ENCODE peak calls at places on chromosomes 3 and 15, in four cellular contexts. H, N, G and C are unnamed samples.

GRCh38 chr15:64894395-64895056 is 17.2 kb upstream of the ANKDD1A start:
- DNase-seq in N (peak), H (no peak), G (no peak), C (peak)

GRCh38 chr15:64574220-64574994 is 114.0 kb downstream of the ZNF609 start:
- DNase-seq in G (no peak), N (no peak), H (peak), C (no peak)

GRCh38 chr3:13505147-13506130 is 25.3 kb downstream of the HDAC11 start:
- DNase-seq in H (no peak), N (no peak), G (no peak), C (no peak)

GRCh38 chr3:152197451-152197850 is 71.3 kb upstream of the MBNL1 start:
- DNase-seq in G (no peak), H (peak), N (no peak), C (no peak)

GRCh38 chr3:4540267-4540666 is 47.1 kb downstream of the ITPR1 start:
- DNase-seq in G (no peak), N (no peak), H (no peak), C (no peak)

GRCh38 chr3:194142156-194142910 is 6.4 kb downstream of the HES1 start:
- DNase-seq in N (no peak), G (no peak), H (no peak), C (peak)

GRCh38 chr15:78035319-78035718 is 42.2 kb downstream of the TBC1D2B start:
- DNase-seq in H (no peak), G (no peak), N (no peak), C (no peak)

GRCh38 chr15:99096894-99097426 is 7.9 kb upstream of the SYNM start:
- DNase-seq in N (no peak), H (no peak), G (no peak), C (no peak)

GRCh38 chr3:175357758-175358157 is 498.6 kb downstream of the NAALADL2 start:
- DNase-seq in N (no peak), G (no peak), H (no peak), C (no peak)

GRCh38 chr15:63013052-63013808 is 29.3 kb upstream of the TPM1 start:
- DNase-seq in N (no peak), G (no peak), H (peak), C (no peak)

GRCh38 chr15:29759596-29759995 is 62.7 kb downstream of the TJP1 start:
- DNase-seq in G (no peak), N (no peak), H (no peak), C (no peak)

GRCh38 chr15:64151727-64152506 is at the start of gene SNX22:
- DNase-seq in H (no peak), G (peak), N (peak), C (no peak)

GRCh38 chr3:150544040-150544439 is 2.3 kb downstream of the SERP1 start:
- DNase-seq in N (no peak), G (no peak), H (peak), C (no peak)

GRCh38 chr3:134846943-134847342 is 51.9 kb downstream of the EPHB1 start:
- DNase-seq in H (peak), N (no peak), G (no peak), C (peak)

GRCh38 chr15:66706225-66706732 is 4.2 kb downstream of the SMAD6 start:
- DNase-seq in N (no peak), G (no peak), H (peak), C (no peak)

GRCh38 chr3:180414157-180414556 is 187.8 kb upstream of the TTC14 start:
- DNase-seq in N (no peak), H (no peak), G (no peak), C (no peak)

GRCh38 chr15:28899061-28899738 is 13.4 kb downstream of the APBA2 start:
- DNase-seq in H (no peak), N (no peak), G (no peak), C (no peak)

GRCh38 chr3:88195951-88196434 is 46.2 kb downstream of the C3orf38 start:
- DNase-seq in N (no peak), G (no peak), H (peak), C (no peak)

GRCh38 chr15:80081390-80081789 is 21.9 kb downstream of the ZFAND6 start:
- DNase-seq in N (no peak), H (no peak), G (no peak), C (no peak)

GRCh38 chr3:142434503-142434902 is 13.3 kb downstream of the XRN1 start:
- DNase-seq in N (no peak), G (no peak), H (no peak), C (no peak)

GRCh38 chr15:39417766-39418165 is 163.1 kb upstream of the THBS1 start:
- DNase-seq in N (no peak), H (no peak), G (no peak), C (no peak)

GRCh38 chr3:156150434-156151066 is 30.2 kb downstream of the KCNAB1 start:
- DNase-seq in H (peak), N (peak), G (peak), C (peak)

GRCh38 chr3:46368569-46368968 is 2.2 kb upstream of the CCR5 start:
- DNase-seq in N (peak), G (no peak), H (no peak), C (peak)

GRCh38 chr15:38930851-38931572 is 366.4 kb upstream of the RASGRP1 start:
- DNase-seq in G (no peak), H (peak), N (no peak), C (no peak)

GRCh38 chr15:94815110-94815726 is 583.9 kb downstream of the MCTP2 start:
- DNase-seq in H (no peak), N (no peak), G (no peak), C (no peak)

GRCh38 chr3:126267169-126267975 is 87.0 kb upstream of the ALDH1L1 start:
- DNase-seq in N (peak), G (peak), H (peak), C (peak)

GRCh38 chr3:142850395-142851023 is 38.4 kb downstream of the PCOLCE2 start:
- DNase-seq in G (no peak), H (peak), N (no peak), C (no peak)

GRCh38 chr15:39579487-39580116 is 1.3 kb upstream of the THBS1 start:
- DNase-seq in G (peak), H (peak), N (peak), C (peak)

GRCh38 chr15:60764408-60764963 is 285.5 kb upstream of the ICE2 start:
- DNase-seq in G (no peak), N (no peak), H (no peak), C (no peak)

GRCh38 chr15:69219690-69220089 is 59.3 kb downstream of the GLCE start:
- DNase-seq in H (no peak), N (no peak), G (no peak), C (no peak)

GRCh38 chr3:189304465-189305341 is 132.9 kb downstream of the TPRG1 start:
- DNase-seq in G (no peak), N (peak), H (no peak), C (peak)

GRCh38 chr3:69200384-69201068 is 78.1 kb upstream of the LMOD3 start:
- DNase-seq in G (peak), H (peak), N (no peak), C (no peak)

GRCh38 chr3:111509308-111509707 is 32.7 kb upstream of the CD96 start:
- DNase-seq in G (no peak), N (no peak), H (no peak), C (no peak)

GRCh38 chr15:31412824-31413223 is 86.2 kb downstream of the KLF13 start:
- DNase-seq in G (no peak), H (no peak), N (no peak), C (no peak)

GRCh38 chr3:172524611-172525010 is 1.4 kb upstream of the TNFSF10 start:
- DNase-seq in H (peak), N (no peak), G (no peak), C (no peak)

GRCh38 chr3:134341391-134341790 is 32.9 kb downstream of the AMOTL2 start:
- DNase-seq in H (no peak), N (no peak), G (no peak), C (no peak)

GRCh38 chr15:92603743-92604470 is 51.7 kb downstream of the FAM174B start:
- DNase-seq in H (no peak), G (no peak), N (no peak), C (no peak)

GRCh38 chr3:124763644-124764358 is 33.5 kb downstream of the UMPS start:
- DNase-seq in N (no peak), G (no peak), H (no peak), C (no peak)
- H4K91ac ChIP-seq in N (no peak), G (no peak), H (no peak), C (no peak)

GRCh38 chr15:81197255-81197630 is 564 bp downstream of the IL16 start:
- DNase-seq in H (no peak), N (no peak), G (no peak), C (no peak)
- H3K23ac ChIP-seq in H (no peak), N (no peak), G (no peak), C (no peak)

GRCh38 chr3:128339491-128340012 is 127.1 kb downstream of the DNAJB8 start:
- DNase-seq in N (no peak), G (no peak), H (no peak), C (no peak)

GRCh38 chr3:128337305-128337704 is 129.4 kb downstream of the DNAJB8 start:
- DNase-seq in H (no peak), N (no peak), G (no peak), C (no peak)

GRCh38 chr3:128340198-128340903 is 126.3 kb downstream of the DNAJB8 start:
- DNase-seq in H (no peak), N (no peak), G (no peak), C (no peak)

GRCh38 chr3:128336337-128337156 is 130.1 kb downstream of the DNAJB8 start:
- DNase-seq in N (no peak), H (no peak), G (no peak), C (no peak)

DNA sequence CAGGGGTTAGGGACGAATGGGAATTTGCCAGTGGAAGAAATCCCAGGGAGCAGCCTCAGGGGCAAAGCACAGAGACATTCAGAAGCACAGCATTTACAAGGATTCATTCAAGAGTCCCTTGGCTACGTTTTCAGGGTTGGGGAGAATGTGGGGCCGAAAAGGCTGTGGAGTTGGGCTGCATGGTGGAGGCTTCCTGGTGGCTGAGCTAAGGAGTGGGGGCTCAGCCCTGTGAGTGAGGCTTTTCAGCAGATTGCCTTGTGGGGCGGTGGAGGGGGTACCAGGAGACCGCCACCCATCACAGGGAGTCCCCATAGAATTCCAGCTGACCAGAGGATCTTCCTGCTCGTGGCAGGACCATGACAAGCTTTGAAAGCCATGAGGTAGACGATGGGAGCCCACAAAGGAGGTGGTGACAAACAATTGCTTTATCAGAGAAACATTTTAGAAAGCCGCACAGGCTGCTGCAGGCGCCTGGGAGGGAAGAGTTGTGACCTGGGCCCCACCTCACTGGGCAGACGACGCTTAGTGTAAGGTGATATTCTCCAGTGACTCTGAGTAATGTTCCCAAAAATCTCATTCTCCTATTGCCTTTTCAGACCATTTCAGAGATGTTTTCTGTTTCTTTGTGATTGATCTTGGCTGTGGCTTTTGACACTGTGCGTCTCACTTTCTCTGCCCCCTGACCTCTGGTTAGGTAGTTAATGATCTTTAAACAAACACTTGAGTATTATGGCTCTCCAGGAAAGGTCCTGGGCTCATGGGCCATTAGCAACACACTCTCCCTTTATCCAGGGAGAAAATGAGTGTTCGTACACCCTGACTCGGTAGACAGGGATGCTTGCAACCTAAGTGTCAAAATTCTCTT is 127.9 kb downstream of the DNAJB8 start:
- DNase-seq in G (no peak), N (no peak), H (no peak), C (no peak)
- H4K91ac ChIP-seq in G (no peak), N (no peak), H (no peak), C (no peak)

DNA sequence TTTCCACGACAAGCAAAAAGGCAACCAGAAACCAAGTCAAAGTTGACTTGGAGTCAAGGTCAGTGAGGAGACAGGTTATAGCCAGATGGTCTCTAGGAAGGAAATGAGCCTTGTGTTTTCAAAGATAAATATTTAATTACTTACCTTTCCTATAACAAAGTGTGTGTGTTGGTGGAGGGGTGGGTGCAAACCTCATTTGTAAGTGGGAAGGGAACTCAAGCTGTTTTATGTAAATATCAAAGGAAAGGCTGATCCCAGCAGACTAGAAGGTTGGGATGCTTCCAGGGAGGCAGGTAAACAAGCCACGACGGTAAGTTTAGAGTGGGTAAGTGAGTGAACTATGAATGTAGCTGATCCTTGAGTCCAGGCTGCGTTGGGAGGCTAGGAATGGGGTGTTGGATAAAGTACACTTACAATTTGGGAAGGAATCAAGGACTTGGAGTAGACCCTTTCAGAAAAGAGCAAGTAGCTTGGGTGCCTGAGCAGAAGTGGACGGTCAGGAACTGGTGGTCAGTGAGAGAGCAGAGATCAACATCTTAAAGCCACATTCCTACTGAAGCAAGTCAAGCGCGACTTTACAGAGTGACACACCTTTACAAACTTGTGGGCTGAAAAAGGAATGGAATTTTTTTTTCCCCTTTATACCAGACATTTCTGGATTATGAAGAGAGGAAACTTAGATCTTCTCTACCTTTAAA is 82.0 kb upstream of the TBL1XR1 start:
- DNase-seq in G (no peak), N (no peak), H (no peak), C (no peak)
- H3K23ac ChIP-seq in G (no peak), N (no peak), H (no peak), C (no peak)

DNA sequence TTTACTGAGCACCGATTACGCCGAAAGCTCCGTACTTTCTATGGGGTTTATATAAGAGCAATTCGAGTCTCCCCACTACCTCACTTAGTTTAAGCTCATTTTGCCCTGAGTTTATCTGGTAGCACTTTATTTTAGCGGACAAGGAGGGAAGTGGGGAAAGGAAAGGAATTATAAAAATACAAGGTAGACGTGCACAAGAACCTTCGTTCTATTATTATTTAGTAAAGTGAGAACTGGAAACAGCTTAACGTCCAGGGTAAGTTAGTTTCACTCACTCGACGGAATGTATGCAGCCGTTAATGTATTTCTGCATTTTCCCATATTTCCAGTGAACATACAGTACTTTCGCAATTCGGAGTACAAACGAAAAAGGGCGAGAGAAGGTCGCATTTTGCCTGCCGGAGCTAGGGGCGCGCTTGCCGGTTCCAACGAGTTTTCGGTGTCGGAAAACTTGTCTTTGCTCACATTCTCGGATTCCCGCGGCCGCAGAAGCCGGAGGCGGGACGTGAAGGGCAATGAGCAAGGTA is 1.2 kb upstream of the STT3B start:
- DNase-seq in N (no peak), G (no peak), H (peak), C (no peak)
- H4K91ac ChIP-seq in N (peak), G (peak), H (peak), C (no peak)

GRCh38 chr3:11588338-11588737 is 55.4 kb downstream of the VGLL4 start:
- DNase-seq in G (no peak), H (no peak), N (no peak), C (no peak)
- H3K23ac ChIP-seq in G (no peak), H (peak), N (no peak), C (no peak)

GRCh38 chr3:195151402-195151801 is 119.6 kb downstream of the XXYLT1 start:
- DNase-seq in H (no peak), N (no peak), G (no peak), C (no peak)
- H4K91ac ChIP-seq in H (peak), N (no peak), G (no peak), C (no peak)

DNA sequence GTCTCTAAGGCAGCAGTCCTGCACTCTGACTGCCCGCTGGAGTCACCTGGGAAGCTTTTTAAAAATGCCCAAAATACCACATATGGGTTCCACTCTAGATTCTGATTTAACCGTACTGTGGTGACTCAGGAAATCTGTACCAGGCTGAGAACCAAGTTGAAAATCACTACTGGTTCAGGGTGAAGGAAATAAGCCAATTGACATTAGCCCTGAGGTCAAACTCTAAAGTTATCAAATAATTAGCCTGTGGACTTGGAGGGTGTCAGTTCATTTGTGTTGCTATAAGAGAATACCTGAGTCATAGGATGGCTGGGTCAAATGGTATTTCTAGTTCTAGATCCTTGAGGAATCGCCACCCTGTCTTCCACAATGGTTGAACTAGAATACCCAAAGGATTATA is 321.7 kb upstream of the ROPN1 start:
- DNase-seq in G (no peak), H (no peak), N (no peak), C (no peak)
- H3K23ac ChIP-seq in G (no peak), H (no peak), N (no peak), C (no peak)

GRCh38 chr3:184758056-184758455 is 46.2 kb upstream of the MAGEF1 start:
- DNase-seq in N (no peak), H (no peak), G (no peak), C (no peak)
- H4K91ac ChIP-seq in N (no peak), H (peak), G (no peak), C (no peak)

DNA sequence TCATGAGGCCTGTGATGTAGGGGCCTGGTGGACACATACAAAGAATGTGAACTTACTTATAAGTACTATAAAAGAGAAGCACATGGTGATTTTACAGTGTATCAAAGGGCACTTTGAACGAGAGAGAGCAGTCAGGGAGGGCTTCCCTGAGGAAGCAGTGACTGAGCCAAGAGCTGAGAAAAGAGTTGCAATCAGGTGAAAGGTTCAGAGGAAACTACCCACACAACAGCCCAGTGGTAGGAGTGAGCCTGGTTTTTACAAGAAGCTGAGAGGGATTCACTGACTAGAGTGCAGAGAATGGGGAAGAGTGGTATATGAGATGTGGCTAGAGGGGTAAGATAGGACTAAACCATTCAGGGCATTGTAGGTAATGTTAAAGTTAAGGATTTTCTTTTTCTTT is 57.1 kb downstream of the CALML4 start:
- DNase-seq in N (no peak), H (no peak), G (no peak), C (no peak)
- H3K23ac ChIP-seq in N (no peak), H (no peak), G (no peak), C (no peak)